ENCODE peak calls at places on chromosomes 6 and 20, in eight cellular contexts. One of them, this sample, is unnamed.
A peak's percentile ranks its signal among the peaks of the same experiment; 100 is the strongest.

GRCh38 chr20:23114448-23114847 is 28.3 kb upstream of the CD93 start:
- DNase-seq in right lobe of liver: no peak
- DNase-seq in AG04450: no peak
- DNase-seq in left lung: no peak
- DNase-seq in sigmoid colon: no peak
- DNase-seq in right cardiac atrium: no peak
- DNase-seq in fibroblast of the aortic adventitia: no peak
- DNase-seq in adrenal gland: no peak
- DNase-seq in this sample: no peak

GRCh38 chr6:34731393-34732060 is 25.8 kb upstream of the SNRPC start:
- DNase-seq in adrenal gland: no peak
- DNase-seq in right cardiac atrium: no peak
- DNase-seq in right lobe of liver: no peak
- DNase-seq in sigmoid colon: no peak
- DNase-seq in left lung: no peak
- DNase-seq in AG04450: no peak
- DNase-seq in fibroblast of the aortic adventitia: no peak
- DNase-seq in this sample: no peak

GRCh38 chr20:58816957-58817651 is 33.6 kb downstream of the GNAS-AS1 start:
- DNase-seq in sigmoid colon: no peak
- DNase-seq in adrenal gland: no peak
- DNase-seq in right cardiac atrium: no peak
- DNase-seq in right lobe of liver: no peak
- DNase-seq in left lung: no peak
- DNase-seq in AG04450: no peak
- DNase-seq in fibroblast of the aortic adventitia: no peak
- DNase-seq in this sample: no peak

GRCh38 chr6:30568245-30568644 is 3.0 kb upstream of the ABCF1 start:
- DNase-seq in adrenal gland: no peak
- DNase-seq in left lung: no peak
- DNase-seq in AG04450: no peak
- DNase-seq in right lobe of liver: no peak
- DNase-seq in right cardiac atrium: no peak
- DNase-seq in sigmoid colon: no peak
- DNase-seq in fibroblast of the aortic adventitia: no peak
- DNase-seq in this sample: no peak

GRCh38 chr20:35368616-35369423 is 43.0 kb downstream of the UQCC1 start:
- DNase-seq in adrenal gland: peak; percentile 34
- DNase-seq in right cardiac atrium: peak; percentile 68
- DNase-seq in AG04450: no peak
- DNase-seq in fibroblast of the aortic adventitia: no peak
- DNase-seq in sigmoid colon: no peak
- DNase-seq in right lobe of liver: no peak
- DNase-seq in left lung: no peak
- DNase-seq in this sample: no peak

GRCh38 chr6:16103708-16104107 is 25.2 kb upstream of the MYLIP start:
- DNase-seq in fibroblast of the aortic adventitia: no peak
- DNase-seq in left lung: no peak
- DNase-seq in right cardiac atrium: no peak
- DNase-seq in right lobe of liver: no peak
- DNase-seq in adrenal gland: no peak
- DNase-seq in sigmoid colon: no peak
- DNase-seq in AG04450: no peak
- DNase-seq in this sample: no peak

GRCh38 chr6:118317581-118318563 is 230.2 kb upstream of the PLN start:
- DNase-seq in adrenal gland: no peak
- DNase-seq in right lobe of liver: no peak
- DNase-seq in AG04450: no peak
- DNase-seq in right cardiac atrium: no peak
- DNase-seq in fibroblast of the aortic adventitia: no peak
- DNase-seq in left lung: no peak
- DNase-seq in sigmoid colon: no peak
- DNase-seq in this sample: no peak

GRCh38 chr20:35117629-35118028 is 25.0 kb upstream of the TRPC4AP start:
- DNase-seq in right cardiac atrium: no peak
- DNase-seq in right lobe of liver: no peak
- DNase-seq in AG04450: no peak
- DNase-seq in left lung: no peak
- DNase-seq in sigmoid colon: no peak
- DNase-seq in adrenal gland: no peak
- DNase-seq in fibroblast of the aortic adventitia: no peak
- DNase-seq in this sample: no peak

GRCh38 chr6:155001482-155001881 is 6.4 kb downstream of the TIAM2 start:
- DNase-seq in right cardiac atrium: no peak
- DNase-seq in left lung: no peak
- DNase-seq in fibroblast of the aortic adventitia: peak; percentile 45
- DNase-seq in right lobe of liver: no peak
- DNase-seq in adrenal gland: no peak
- DNase-seq in sigmoid colon: no peak
- DNase-seq in AG04450: no peak
- DNase-seq in this sample: no peak

GRCh38 chr6:153131037-153131981 is at the start of gene RGS17:
- DNase-seq in right cardiac atrium: peak; percentile 81
- DNase-seq in fibroblast of the aortic adventitia: peak; percentile 72
- DNase-seq in adrenal gland: peak; percentile 22
- DNase-seq in right lobe of liver: no peak
- DNase-seq in AG04450: peak; percentile 44
- DNase-seq in sigmoid colon: peak; percentile 77
- DNase-seq in left lung: peak; percentile 82
- DNase-seq in this sample: peak; percentile 23

GRCh38 chr20:57999465-58000111 is 228.9 kb downstream of the ANKRD60 start:
- DNase-seq in adrenal gland: peak; percentile 17
- DNase-seq in fibroblast of the aortic adventitia: no peak
- DNase-seq in AG04450: no peak
- DNase-seq in right lobe of liver: no peak
- DNase-seq in right cardiac atrium: peak; percentile 80
- DNase-seq in left lung: no peak
- DNase-seq in sigmoid colon: no peak
- DNase-seq in this sample: no peak

GRCh38 chr6:64411226-64411625 is 775.6 kb downstream of the PHF3 start:
- DNase-seq in fibroblast of the aortic adventitia: no peak
- DNase-seq in left lung: no peak
- DNase-seq in adrenal gland: no peak
- DNase-seq in right cardiac atrium: no peak
- DNase-seq in right lobe of liver: no peak
- DNase-seq in sigmoid colon: no peak
- DNase-seq in AG04450: no peak
- DNase-seq in this sample: no peak

GRCh38 chr6:18528084-18528743 is 141.1 kb downstream of the RNF144B start:
- DNase-seq in fibroblast of the aortic adventitia: peak; percentile 46
- DNase-seq in left lung: no peak
- DNase-seq in right cardiac atrium: no peak
- DNase-seq in AG04450: no peak
- DNase-seq in sigmoid colon: no peak
- DNase-seq in right lobe of liver: no peak
- DNase-seq in adrenal gland: no peak
- DNase-seq in this sample: no peak

GRCh38 chr6:33017694-33018353 is 8.4 kb upstream of the HLA-DOA start:
- DNase-seq in sigmoid colon: no peak
- DNase-seq in left lung: no peak
- DNase-seq in adrenal gland: no peak
- DNase-seq in AG04450: no peak
- DNase-seq in right cardiac atrium: no peak
- DNase-seq in fibroblast of the aortic adventitia: no peak
- DNase-seq in right lobe of liver: no peak
- DNase-seq in this sample: no peak
- H3K4me3 ChIP-seq in sigmoid colon: no peak overlapping the region
- H3K4me3 ChIP-seq in left lung: peak overlapping the region; percentile 11
- H3K4me3 ChIP-seq in adrenal gland: no peak overlapping the region
- H3K4me3 ChIP-seq in AG04450: no peak overlapping the region
- H3K4me3 ChIP-seq in right cardiac atrium: no peak overlapping the region
- H3K4me3 ChIP-seq in fibroblast of the aortic adventitia: no peak overlapping the region
- H3K4me3 ChIP-seq in right lobe of liver: no peak overlapping the region
- H3K4me3 ChIP-seq in this sample: no peak overlapping the region

GRCh38 chr6:2147737-2148448 is 97.5 kb downstream of the GMDS start:
- DNase-seq in sigmoid colon: no peak
- DNase-seq in right cardiac atrium: no peak
- DNase-seq in AG04450: no peak
- DNase-seq in left lung: no peak
- DNase-seq in fibroblast of the aortic adventitia: no peak
- DNase-seq in adrenal gland: no peak
- DNase-seq in right lobe of liver: no peak
- DNase-seq in this sample: no peak
- H3K4me3 ChIP-seq in sigmoid colon: no peak overlapping the region
- H3K4me3 ChIP-seq in right cardiac atrium: no peak overlapping the region
- H3K4me3 ChIP-seq in AG04450: peak overlapping the region; percentile 25
- H3K4me3 ChIP-seq in left lung: no peak overlapping the region
- H3K4me3 ChIP-seq in fibroblast of the aortic adventitia: no peak overlapping the region
- H3K4me3 ChIP-seq in adrenal gland: no peak overlapping the region
- H3K4me3 ChIP-seq in right lobe of liver: no peak overlapping the region
- H3K4me3 ChIP-seq in this sample: no peak overlapping the region

GRCh38 chr6:43273707-43274106 is 24.4 kb upstream of the SLC22A7 start:
- DNase-seq in left lung: no peak
- DNase-seq in right cardiac atrium: no peak
- DNase-seq in sigmoid colon: no peak
- DNase-seq in fibroblast of the aortic adventitia: no peak
- DNase-seq in AG04450: no peak
- DNase-seq in adrenal gland: no peak
- DNase-seq in right lobe of liver: no peak
- DNase-seq in this sample: no peak

GRCh38 chr6:43276180-43277082 is 21.6 kb upstream of the SLC22A7 start:
- DNase-seq in sigmoid colon: no peak
- DNase-seq in AG04450: no peak
- DNase-seq in right lobe of liver: peak; percentile 87
- DNase-seq in right cardiac atrium: no peak
- DNase-seq in left lung: no peak
- DNase-seq in adrenal gland: no peak
- DNase-seq in fibroblast of the aortic adventitia: no peak
- DNase-seq in this sample: no peak

GRCh38 chr6:43275782-43276179 is 22.3 kb upstream of the SLC22A7 start:
- DNase-seq in fibroblast of the aortic adventitia: no peak
- DNase-seq in right cardiac atrium: no peak
- DNase-seq in AG04450: no peak
- DNase-seq in sigmoid colon: no peak
- DNase-seq in left lung: peak; percentile 27
- DNase-seq in right lobe of liver: no peak
- DNase-seq in adrenal gland: no peak
- DNase-seq in this sample: no peak

GRCh38 chr6:43274127-43274915 is 23.7 kb upstream of the SLC22A7 start:
- DNase-seq in left lung: no peak
- DNase-seq in adrenal gland: no peak
- DNase-seq in right lobe of liver: no peak
- DNase-seq in fibroblast of the aortic adventitia: no peak
- DNase-seq in AG04450: no peak
- DNase-seq in right cardiac atrium: no peak
- DNase-seq in sigmoid colon: no peak
- DNase-seq in this sample: no peak

DNA sequence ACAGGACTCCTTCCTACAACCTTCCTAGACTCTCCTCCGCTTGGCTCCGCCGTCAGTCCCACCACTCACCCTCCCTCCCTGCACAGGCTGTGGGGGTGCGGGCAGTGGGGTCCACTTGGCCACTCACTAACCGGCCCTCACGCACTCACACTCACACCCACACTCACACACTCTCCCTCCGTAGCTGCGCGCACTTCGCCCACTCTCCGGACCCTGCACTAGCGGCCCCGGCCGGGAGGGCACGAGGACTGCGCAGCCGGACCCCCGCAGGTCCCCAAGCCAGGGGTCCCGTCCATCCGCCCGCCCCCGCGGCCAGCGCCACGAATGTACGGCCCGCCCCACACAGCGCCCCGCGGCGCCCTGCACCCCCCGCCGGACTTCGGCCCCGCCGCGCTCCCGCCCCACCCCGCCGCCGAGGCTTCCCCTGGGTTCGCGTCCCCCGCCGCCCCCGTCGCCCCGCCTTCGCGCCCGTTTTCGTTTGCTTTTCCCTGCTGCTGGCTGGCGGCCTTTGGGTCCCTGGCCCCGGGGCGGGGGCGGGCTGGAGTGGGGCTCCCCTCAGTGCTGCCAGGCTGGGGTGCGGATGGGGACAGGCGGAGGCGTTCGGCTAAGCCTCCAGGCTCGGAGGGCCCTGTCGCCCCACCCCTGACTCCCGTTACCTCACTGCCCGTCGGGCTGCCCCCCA is 23.0 kb upstream of the SLC22A7 start:
- DNase-seq in right lobe of liver: peak; percentile 95
- DNase-seq in adrenal gland: no peak
- DNase-seq in right cardiac atrium: no peak
- DNase-seq in left lung: peak; percentile 78
- DNase-seq in AG04450: no peak
- DNase-seq in fibroblast of the aortic adventitia: no peak
- DNase-seq in sigmoid colon: no peak
- DNase-seq in this sample: no peak
- H3K4me3 ChIP-seq in right lobe of liver: peak overlapping the region; percentile 69
- H3K4me3 ChIP-seq in adrenal gland: no peak overlapping the region
- H3K4me3 ChIP-seq in right cardiac atrium: peak overlapping the region; percentile 64
- H3K4me3 ChIP-seq in left lung: peak overlapping the region; percentile 30
- H3K4me3 ChIP-seq in AG04450: peak overlapping the region; percentile 39
- H3K4me3 ChIP-seq in fibroblast of the aortic adventitia: peak overlapping the region; percentile 47
- H3K4me3 ChIP-seq in sigmoid colon: peak overlapping the region; percentile 53
- H3K4me3 ChIP-seq in this sample: peak overlapping the region; percentile 29

GRCh38 chr6:104954091-104954797 is 2.7 kb upstream of the LIN28B start:
- DNase-seq in right cardiac atrium: no peak
- DNase-seq in left lung: no peak
- DNase-seq in AG04450: no peak
- DNase-seq in right lobe of liver: no peak
- DNase-seq in adrenal gland: no peak
- DNase-seq in fibroblast of the aortic adventitia: no peak
- DNase-seq in sigmoid colon: no peak
- DNase-seq in this sample: no peak

GRCh38 chr6:104953410-104953953 is 3.4 kb upstream of the LIN28B start:
- DNase-seq in right cardiac atrium: no peak
- DNase-seq in fibroblast of the aortic adventitia: no peak
- DNase-seq in adrenal gland: no peak
- DNase-seq in sigmoid colon: no peak
- DNase-seq in AG04450: no peak
- DNase-seq in right lobe of liver: no peak
- DNase-seq in left lung: no peak
- DNase-seq in this sample: no peak

GRCh38 chr6:104951677-104952076 is 5.2 kb upstream of the LIN28B start:
- DNase-seq in AG04450: no peak
- DNase-seq in right lobe of liver: no peak
- DNase-seq in fibroblast of the aortic adventitia: no peak
- DNase-seq in adrenal gland: no peak
- DNase-seq in right cardiac atrium: no peak
- DNase-seq in left lung: no peak
- DNase-seq in sigmoid colon: no peak
- DNase-seq in this sample: no peak

GRCh38 chr6:104955491-104955890 is 1.4 kb upstream of the LIN28B start:
- DNase-seq in right cardiac atrium: no peak
- DNase-seq in left lung: no peak
- DNase-seq in adrenal gland: no peak
- DNase-seq in AG04450: no peak
- DNase-seq in fibroblast of the aortic adventitia: no peak
- DNase-seq in right lobe of liver: no peak
- DNase-seq in sigmoid colon: no peak
- DNase-seq in this sample: no peak

DNA sequence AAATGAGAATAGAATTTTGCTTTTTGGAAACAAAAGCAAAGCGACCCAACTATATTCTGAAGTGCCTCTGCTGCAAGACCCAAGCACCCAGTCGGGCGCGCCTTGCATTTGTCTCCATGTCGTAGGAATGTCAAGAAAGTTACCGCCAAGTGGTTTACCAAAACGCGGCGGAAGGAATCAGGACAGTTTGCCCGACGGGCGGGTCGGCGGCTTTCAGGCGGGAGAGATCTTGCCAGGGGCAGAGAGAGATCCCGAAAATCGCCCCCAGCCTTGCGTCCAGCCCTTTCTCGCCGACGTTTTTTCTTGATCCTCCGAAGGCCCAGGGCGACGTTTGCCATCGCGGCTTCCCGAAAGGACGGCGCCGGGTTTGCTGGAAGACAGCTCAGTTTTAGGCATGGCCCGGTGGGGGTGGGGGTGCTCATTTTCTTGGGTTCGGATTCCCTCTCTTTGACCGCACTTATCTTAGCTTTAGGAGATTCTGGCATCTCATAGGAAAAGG is 3.9 kb upstream of the LIN28B start:
- DNase-seq in right cardiac atrium: no peak
- DNase-seq in AG04450: no peak
- DNase-seq in sigmoid colon: no peak
- DNase-seq in left lung: no peak
- DNase-seq in fibroblast of the aortic adventitia: no peak
- DNase-seq in adrenal gland: no peak
- DNase-seq in right lobe of liver: no peak
- DNase-seq in this sample: no peak
- H3K4me3 ChIP-seq in right cardiac atrium: no peak overlapping the region
- H3K4me3 ChIP-seq in AG04450: no peak overlapping the region
- H3K4me3 ChIP-seq in sigmoid colon: no peak overlapping the region
- H3K4me3 ChIP-seq in left lung: no peak overlapping the region
- H3K4me3 ChIP-seq in fibroblast of the aortic adventitia: no peak overlapping the region
- H3K4me3 ChIP-seq in adrenal gland: no peak overlapping the region
- H3K4me3 ChIP-seq in right lobe of liver: no peak overlapping the region
- H3K4me3 ChIP-seq in this sample: no peak overlapping the region